ENCODE peak calls at places on chromosomes 5 and 9, in six cellular contexts. N, X, P, E, B and A are unnamed samples.

GRCh38 chr5:104186100-104186499 is 623.5 kb upstream of the NUDT12 start:
- DNase-seq in N (no peak), B (no peak), P (no peak), E (no peak), X (peak), A (no peak)

GRCh38 chr5:137752873-137753226 is 1.3 kb downstream of the HNRNPA0 start:
- DNase-seq in E (no peak), B (no peak), N (no peak), X (peak), P (no peak), A (no peak)

GRCh38 chr5:172881691-172882370 is 47.8 kb downstream of the ERGIC1 start:
- DNase-seq in X (no peak), E (no peak), N (no peak), P (no peak), B (no peak), A (peak)

GRCh38 chr5:74530316-74530917 is 110.1 kb downstream of the ENC1 start:
- DNase-seq in E (no peak), P (no peak), N (no peak), B (no peak), X (no peak), A (no peak)

GRCh38 chr5:92580814-92581213 is 1000.2 kb downstream of the NR2F1-AS1 start:
- DNase-seq in X (no peak), N (no peak), E (no peak), P (no peak), B (no peak), A (no peak)

GRCh38 chr9:36560813-36561212 is 11.9 kb upstream of the MELK start:
- DNase-seq in B (no peak), E (no peak), X (peak), P (no peak), N (no peak), A (peak)

GRCh38 chr5:142671801-142672200 is 14.1 kb downstream of the FGF1 start:
- DNase-seq in X (peak), B (no peak), N (peak), P (no peak), E (no peak), A (peak)

GRCh38 chr9:125180876-125181275 is 8.7 kb downstream of the PPP6C start:
- DNase-seq in X (no peak), E (no peak), P (no peak), B (no peak), N (no peak), A (no peak)

GRCh38 chr5:37568893-37569292 is 189.8 kb downstream of the WDR70 start:
- DNase-seq in E (no peak), N (no peak), X (peak), P (no peak), B (no peak), A (no peak)

GRCh38 chr9:69976165-69976564 is 67.5 kb upstream of the MAMDC2 start:
- DNase-seq in B (peak), P (no peak), X (peak), N (peak), E (no peak), A (no peak)

GRCh38 chr9:82490019-82490499 is 501.5 kb downstream of the SPATA31D1 start:
- DNase-seq in X (peak), P (no peak), B (no peak), E (no peak), N (no peak), A (no peak)

GRCh38 chr9:86099695-86100364 is 472 bp upstream of the GOLM1 start:
- DNase-seq in N (no peak), X (peak), P (peak), B (no peak), E (no peak), A (no peak)

GRCh38 chr5:177116631-177117373 is 16.8 kb upstream of the NSD1 start:
- DNase-seq in P (peak), E (no peak), X (peak), N (no peak), B (no peak), A (no peak)

GRCh38 chr9:99093492-99093791 is 11.5 kb upstream of the TGFBR1 start:
- DNase-seq in P (no peak), X (no peak), B (no peak), E (no peak), N (no peak), A (no peak)

GRCh38 chr5:97097348-97098220 is 44.8 kb downstream of the LIX1 start:
- DNase-seq in E (no peak), B (no peak), N (no peak), X (no peak), P (no peak), A (no peak)

GRCh38 chr9:112570731-112571167 is 84.1 kb downstream of the KIAA1958 start:
- DNase-seq in B (no peak), E (no peak), X (no peak), N (no peak), P (no peak), A (no peak)